ENCODE peak calls at places on chromosomes 3 and 15, in five cellular contexts. A is OCI-LY7, Y is Karpas-422, W is GM23248, J is HCT116. I is an unnamed sample. For H3K9me2, the result is how much of the 10 kb centered on the place peaks cover.

GRCh38 chr3:182500294-182500693 is 293.0 kb upstream of the ATP11B start:
- DNase-seq in J (no peak), Y (no peak), A (no peak), W (no peak), I (no peak)

GRCh38 chr15:48481802-48482201 is 150.6 kb downstream of the DUT start:
- DNase-seq in A (no peak), W (no peak), Y (peak), J (no peak), I (no peak)

GRCh38 chr3:152235709-152236298 is 32.9 kb upstream of the MBNL1 start:
- DNase-seq in Y (no peak), J (peak), W (peak), A (no peak), I (no peak)

GRCh38 chr3:45909542-45909941 is 23.2 kb downstream of the CCR9 start:
- DNase-seq in J (no peak), A (peak), W (no peak), Y (no peak), I (no peak)

GRCh38 chr3:133428552-133428951 is 28.7 kb downstream of the BFSP2 start:
- DNase-seq in Y (no peak), J (no peak), W (no peak), A (no peak), I (no peak)

GRCh38 chr15:78049691-78050440 is 27.6 kb downstream of the TBC1D2B start:
- DNase-seq in J (no peak), W (peak), A (peak), Y (no peak), I (peak)

GRCh38 chr3:48268381-48268935 is 27.6 kb downstream of the ZNF589 start:
- DNase-seq in J (no peak), Y (no peak), A (no peak), W (no peak), I (no peak)

GRCh38 chr3:71885001-71885400 is 100.1 kb upstream of the PROK2 start:
- DNase-seq in A (no peak), J (no peak), W (no peak), Y (no peak), I (no peak)

GRCh38 chr3:191019855-191020254 is 157.4 kb upstream of the GMNC start:
- DNase-seq in A (no peak), J (no peak), W (no peak), Y (no peak), I (no peak)

GRCh38 chr3:65778966-65779365 is 259.8 kb downstream of the MAGI1 start:
- DNase-seq in Y (no peak), J (no peak), A (no peak), W (peak), I (no peak)

GRCh38 chr3:71142440-71143161 is 440.9 kb downstream of the FOXP1 start:
- DNase-seq in A (peak), W (no peak), J (no peak), Y (peak), I (no peak)

GRCh38 chr15:70133296-70133695 is 35.6 kb upstream of the TLE3 start:
- DNase-seq in Y (no peak), W (no peak), J (no peak), A (no peak), I (no peak)

GRCh38 chr3:165716592-165716991 is 120.6 kb downstream of the BCHE start:
- DNase-seq in J (no peak), A (no peak), W (no peak), Y (no peak), I (no peak)

GRCh38 chr15:31352911-31353811 is 26.5 kb downstream of the KLF13 start:
- DNase-seq in Y (no peak), J (no peak), W (peak), A (peak), I (peak)

GRCh38 chr3:32421991-32422859 is 30.6 kb downstream of the CMTM7 start:
- DNase-seq in Y (no peak), J (peak), W (peak), A (no peak), I (no peak)

GRCh38 chr15:52480990-52481389 is 47.7 kb downstream of the MYO5A start:
- DNase-seq in A (peak), Y (no peak), J (no peak), W (no peak), I (peak)

GRCh38 chr3:78360849-78361248 is 1321.0 kb downstream of the ROBO2 start:
- DNase-seq in A (no peak), Y (no peak), W (no peak), J (no peak), I (no peak)
- H3K9me2 ChIP-seq in A (under half), Y (under half), W (under half), J (under half), I (under half)

DNA sequence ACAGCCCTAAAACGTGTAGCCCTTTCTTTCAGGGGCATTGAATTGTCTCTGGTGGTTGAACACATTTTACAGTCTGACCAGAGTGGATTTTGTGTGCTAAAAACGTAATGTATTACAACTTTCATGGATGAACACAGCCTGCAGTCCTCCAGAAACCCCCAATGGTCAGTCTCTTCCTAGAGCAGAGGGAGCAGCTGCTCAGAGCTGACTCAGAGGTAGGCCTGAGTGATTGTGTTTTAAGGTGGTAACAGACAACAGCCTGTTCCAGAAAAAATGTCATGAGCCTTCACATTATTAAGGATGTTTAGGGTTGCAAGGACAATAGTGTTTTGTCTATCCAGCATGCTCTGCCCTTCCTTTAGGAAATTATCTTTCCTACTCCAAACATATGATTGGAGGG is 34.5 kb upstream of the CTNNB1 start:
- DNase-seq in W (no peak), J (no peak), A (no peak), Y (no peak), I (no peak)
- H3K9me2 ChIP-seq in W (under half), J (under half), A (under half), Y (under half), I (under half)

GRCh38 chr3:41163399-41163798 is 35.9 kb upstream of the CTNNB1 start:
- DNase-seq in A (no peak), J (no peak), Y (no peak), W (no peak), I (no peak)
- H3K9me2 ChIP-seq in A (under half), J (under half), Y (under half), W (under half), I (under half)

GRCh38 chr3:58530354-58530865 is 6.6 kb downstream of the ACOX2 start:
- DNase-seq in A (no peak), Y (no peak), J (no peak), W (no peak), I (no peak)

GRCh38 chr3:58526124-58526957 is 10.6 kb downstream of the ACOX2 start:
- DNase-seq in A (no peak), Y (no peak), J (peak), W (peak), I (no peak)

GRCh38 chr3:58531555-58531954 is 5.4 kb downstream of the ACOX2 start:
- DNase-seq in Y (no peak), W (no peak), A (no peak), J (no peak), I (no peak)

GRCh38 chr3:58529516-58530353 is 7.3 kb downstream of the ACOX2 start:
- DNase-seq in W (peak), J (peak), A (peak), Y (peak), I (no peak)

DNA sequence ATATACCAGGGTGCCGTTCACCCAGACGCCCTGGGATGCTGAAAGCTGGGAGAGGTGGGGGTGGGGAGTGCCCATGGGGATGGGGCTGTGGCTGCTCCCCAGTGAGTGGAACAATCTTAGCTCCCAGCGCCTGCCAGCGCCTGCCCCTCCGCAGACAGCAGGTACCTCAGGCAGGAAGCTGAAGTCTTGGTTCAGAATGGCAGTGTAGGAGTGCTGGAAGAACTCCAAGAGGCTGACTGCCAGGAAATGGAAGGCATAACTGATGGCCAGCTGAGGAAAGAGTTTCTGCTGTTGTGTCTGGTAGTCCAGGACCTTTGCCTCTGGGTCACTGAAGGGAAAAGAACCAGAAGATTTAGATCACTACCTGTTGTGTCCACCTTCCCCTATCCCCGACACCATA is 8.4 kb downstream of the ACOX2 start:
- DNase-seq in J (no peak), Y (no peak), A (no peak), W (peak), I (no peak)
- H3K9me2 ChIP-seq in J (under half), Y (under half), A (under half), W (under half), I (under half)

DNA sequence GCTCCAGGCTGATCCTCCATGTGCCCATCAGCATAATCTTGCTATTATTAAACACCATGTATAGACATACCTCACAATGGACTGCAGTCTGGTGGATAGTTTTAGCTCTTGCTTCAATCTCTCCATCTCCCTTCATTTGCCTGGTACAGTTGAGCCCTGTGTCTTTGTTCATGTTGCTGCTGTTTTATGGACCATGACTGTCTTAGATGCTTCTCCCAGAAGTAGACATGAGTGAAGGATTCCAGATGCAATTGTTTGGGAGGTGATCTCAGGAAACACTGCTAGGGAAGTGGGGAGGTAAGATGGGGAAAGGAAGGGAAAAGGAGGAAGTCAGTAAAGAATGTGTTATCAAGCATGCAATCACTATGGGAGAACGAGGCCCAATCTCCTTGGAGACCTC is 36.3 kb upstream of the CTNNB1 start:
- DNase-seq in J (no peak), A (no peak), Y (no peak), W (no peak), I (no peak)
- H3K9me2 ChIP-seq in J (under half), A (under half), Y (under half), W (under half), I (under half)

GRCh38 chr3:16788440-16789057 is 96.2 kb upstream of the PLCL2 start:
- DNase-seq in W (no peak), A (no peak), Y (no peak), J (no peak), I (no peak)
- H3K9me2 ChIP-seq in W (under half), A (under half), Y (under half), J (under half), I (under half)

I was measured in MM.1S.